ENCODE peak calls at places on chromosomes 13 and 19, in nine cellular contexts. S is heart left ventricle; P is CD8-positive, alpha-beta T cell; C is astrocyte; R is Peyer's patch; E is hepatocyte; O is heart right ventricle; V is psoas muscle; I is endothelial cell of umbilical vein. X is an unnamed sample.

GRCh38 chr13:110916671-110917142 is 1.8 kb upstream of the ANKRD10 start:
- DNase-seq in C (peak; percentile 90), S (no peak), V (no peak), O (no peak), P (no peak), E (peak; percentile 37), R (no peak), I (no peak), X (no peak)

GRCh38 chr19:42419309-42419708 is 7.9 kb downstream of the LIPE start:
- DNase-seq in V (no peak), S (peak; percentile 54), E (no peak), I (no peak), O (peak; percentile 68), R (no peak), C (no peak), P (no peak), X (no peak)

GRCh38 chr13:33322965-33323668 is 37.6 kb upstream of the STARD13 start:
- DNase-seq in E (no peak), O (no peak), I (no peak), C (no peak), V (no peak), R (no peak), P (no peak), S (no peak), X (no peak)

GRCh38 chr19:45276284-45276687 is 25.2 kb downstream of the MARK4 start:
- DNase-seq in C (no peak), I (no peak), V (no peak), P (no peak), E (peak; percentile 85), O (no peak), S (no peak), R (no peak), X (no peak)

GRCh38 chr19:18364826-18365528 is 21.0 kb upstream of the GDF15 start:
- DNase-seq in I (peak; percentile 98), E (peak; percentile 94), C (peak; percentile 100), P (no peak), V (no peak), O (peak; percentile 27), S (peak; percentile 85), R (peak; percentile 89), X (peak; percentile 78)

GRCh38 chr19:20107301-20107700 is 29.5 kb downstream of the ZNF90 start:
- DNase-seq in V (no peak), E (no peak), S (no peak), O (no peak), R (no peak), C (no peak), P (no peak), I (no peak), X (no peak)

GRCh38 chr13:74920945-74921725 is 560.8 kb downstream of the TBC1D4 start:
- DNase-seq in S (no peak), P (no peak), R (no peak), C (peak; percentile 3), O (no peak), E (no peak), V (no peak), I (no peak), X (no peak)

GRCh38 chr13:110555601-110556223 is 5.8 kb downstream of the RAB20 start:
- DNase-seq in R (no peak), O (no peak), V (no peak), I (no peak), S (no peak), C (no peak), P (no peak), E (peak; percentile 56), X (no peak)

GRCh38 chr13:41008349-41008980 is 10.7 kb downstream of the ELF1 start:
- DNase-seq in S (no peak), E (peak; percentile 18), R (no peak), I (no peak), C (peak; percentile 47), P (no peak), V (no peak), O (no peak), X (no peak)

GRCh38 chr13:112777637-112778406 is 88.0 kb downstream of the ATP11A start:
- DNase-seq in E (no peak), R (peak; percentile 26), C (no peak), O (no peak), I (no peak), V (no peak), S (no peak), P (no peak), X (peak; percentile 37)

GRCh38 chr13:34430294-34430693 is 511.8 kb upstream of the NBEA start:
- DNase-seq in R (no peak), O (no peak), V (no peak), E (no peak), C (peak; percentile 82), P (no peak), I (no peak), S (no peak), X (no peak)

GRCh38 chr13:82713681-82714405 is 1168.4 kb downstream of the SLITRK1 start:
- DNase-seq in S (no peak), R (no peak), O (no peak), V (no peak), C (peak; percentile 63), I (no peak), E (no peak), P (no peak), X (no peak)

GRCh38 chr19:17950310-17951150 is 16.4 kb upstream of the KCNN1 start:
- DNase-seq in O (no peak), E (no peak), R (no peak), V (no peak), S (no peak), C (no peak), I (peak; percentile 8), P (no peak), X (no peak)

GRCh38 chr13:32840840-32841713 is 175.1 kb upstream of the KL start:
- DNase-seq in P (no peak), V (no peak), I (no peak), R (no peak), S (peak; percentile 37), C (no peak), E (no peak), O (peak; percentile 68), X (no peak)

GRCh38 chr19:33022472-33023116 is 42.1 kb downstream of the RHPN2 start:
- DNase-seq in P (no peak), I (no peak), E (no peak), S (no peak), V (no peak), R (no peak), O (no peak), C (no peak), X (no peak)

GRCh38 chr19:5062195-5062594 is 93.3 kb downstream of the KDM4B start:
- DNase-seq in I (no peak), C (no peak), E (no peak), R (no peak), P (no peak), O (no peak), S (no peak), V (no peak), X (no peak)

DNA sequence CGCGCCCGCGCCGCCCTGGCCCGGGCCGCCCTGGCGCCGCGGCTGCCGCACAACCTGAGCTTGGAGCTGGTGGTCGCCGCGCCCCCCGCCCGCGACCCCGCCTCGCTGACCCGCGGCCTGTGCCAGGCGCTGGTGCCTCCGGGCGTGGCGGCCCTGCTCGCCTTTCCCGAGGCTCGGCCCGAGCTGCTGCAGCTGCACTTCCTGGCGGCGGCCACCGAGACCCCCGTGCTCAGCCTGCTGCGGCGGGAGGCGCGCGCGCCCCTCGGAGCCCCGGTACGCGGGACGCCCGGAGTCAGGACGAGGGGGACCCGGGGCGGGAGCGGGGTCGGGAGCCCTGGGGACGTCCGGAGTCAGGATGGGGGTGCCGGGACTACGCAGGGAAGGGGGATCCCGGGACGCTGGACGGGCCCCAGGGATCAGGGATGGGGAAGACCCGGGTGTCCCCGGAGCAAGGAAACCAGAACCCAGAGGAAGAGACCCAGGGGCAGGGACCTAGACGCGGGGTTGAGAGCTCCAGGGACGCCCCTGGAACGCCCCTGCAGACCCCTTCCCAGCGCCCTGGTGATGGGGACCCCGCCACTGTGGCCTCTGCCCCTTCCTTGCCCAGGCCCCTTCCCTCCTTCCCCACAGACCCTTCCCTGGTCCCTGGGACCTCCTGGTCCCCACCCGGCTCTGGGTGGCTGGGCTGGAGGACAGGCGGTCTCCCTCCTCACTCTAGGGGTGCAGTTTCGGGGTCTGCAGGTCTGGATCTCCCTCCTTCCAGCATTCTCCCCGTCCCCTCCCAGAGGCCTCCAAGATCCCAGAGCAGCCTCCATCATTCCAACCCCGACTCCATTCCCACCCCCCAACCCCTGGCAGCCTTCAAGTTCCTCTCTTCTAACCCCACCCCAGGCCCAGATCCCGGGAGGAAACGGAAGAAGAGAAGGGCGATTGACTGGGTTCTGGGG is 645 bp downstream of the GRIN3B start:
- DNase-seq in I (no peak), S (no peak), E (no peak), V (no peak), R (no peak), C (no peak), O (no peak), P (no peak), X (no peak)
- H3K4me3 ChIP-seq in I (no peak overlapping the region), S (no peak overlapping the region), E (no peak overlapping the region), V (no peak overlapping the region), R (peak overlapping the region; percentile 27), C (no peak overlapping the region), O (no peak overlapping the region), P (no peak overlapping the region), X (peak overlapping the region; percentile 11)

GRCh38 chr13:109351236-109351635 is 435.1 kb downstream of the IRS2 start:
- DNase-seq in V (no peak), I (no peak), E (no peak), P (no peak), R (no peak), C (no peak), S (no peak), O (no peak), X (no peak)
- H3K4me1 ChIP-seq in V (no peaks in the 10 kb centered on the region), I (peaks cover 24% of the 10 kb centered on the region), E (no peaks in the 10 kb centered on the region), P (no peaks in the 10 kb centered on the region), R (no peaks in the 10 kb centered on the region), C (peaks cover 13% of the 10 kb centered on the region), S (no peaks in the 10 kb centered on the region), O (no peaks in the 10 kb centered on the region), X (no peaks in the 10 kb centered on the region)

GRCh38 chr19:7441468-7442146 is 47.2 kb downstream of the PEX11G start:
- DNase-seq in S (no peak), R (no peak), P (no peak), E (no peak), O (no peak), C (no peak), I (no peak), V (no peak), X (no peak)

GRCh38 chr19:7444042-7444441 is 44.8 kb downstream of the PEX11G start:
- DNase-seq in S (no peak), E (no peak), R (no peak), P (no peak), C (no peak), V (no peak), O (no peak), I (no peak), X (no peak)

GRCh38 chr19:7442423-7442822 is 46.4 kb downstream of the PEX11G start:
- DNase-seq in C (no peak), E (no peak), I (no peak), P (no peak), O (no peak), S (peak; percentile 34), R (no peak), V (no peak), X (no peak)

GRCh38 chr19:7447648-7448047 is 41.2 kb downstream of the PEX11G start:
- DNase-seq in C (no peak), O (no peak), R (no peak), S (no peak), E (no peak), P (no peak), I (no peak), V (no peak), X (no peak)

GRCh38 chr19:7445104-7445503 is 43.7 kb downstream of the PEX11G start:
- DNase-seq in V (no peak), S (no peak), R (no peak), P (no peak), O (no peak), C (no peak), I (no peak), E (no peak), X (no peak)
- H3K36me3 ChIP-seq in V (peaks cover 6% of the 10 kb centered on the region), S (peaks cover 15% of the 10 kb centered on the region), R (no peaks in the 10 kb centered on the region), P (peaks cover 62% of the 10 kb centered on the region), O (peaks cover 95% of the 10 kb centered on the region), C (peaks cover 12% of the 10 kb centered on the region), I (no peaks in the 10 kb centered on the region), E (peaks cover 3% of the 10 kb centered on the region), X (peaks cover 100% of the 10 kb centered on the region)

GRCh38 chr19:38596057-38596981 is 21.4 kb downstream of the MAP4K1 start:
- DNase-seq in I (peak; percentile 15), C (no peak), O (no peak), R (peak; percentile 57), S (no peak), V (peak; percentile 67), E (peak; percentile 77), P (no peak), X (peak; percentile 79)
- H3K4me3 ChIP-seq in I (no peak overlapping the region), C (no peak overlapping the region), O (no peak overlapping the region), R (no peak overlapping the region), S (no peak overlapping the region), V (no peak overlapping the region), E (no peak overlapping the region), P (no peak overlapping the region), X (peak overlapping the region; percentile 34)

X was measured in lower lobe of right lung.